ENCODE peak calls at places on chromosome 19, in seven cellular contexts. One of them, this sample, is unnamed.

GRCh38 chr19:2888739-2889224 is 11.9 kb upstream of the ZNF57 start:
- DNase-seq in hypothalamus: no peak
- DNase-seq in HT1080: no peak
- DNase-seq in AG04450: no peak
- DNase-seq in ACHN: no peak
- DNase-seq in spleen: peak
- DNase-seq in NCI-H524 treated with DMSO at 0.1 percent for 48 hours: no peak
- DNase-seq in this sample: no peak

GRCh38 chr19:3509566-3509989 is 3.5 kb downstream of the FZR1 start:
- DNase-seq in hypothalamus: no peak
- DNase-seq in HT1080: peak
- DNase-seq in AG04450: no peak
- DNase-seq in ACHN: no peak
- DNase-seq in spleen: no peak
- DNase-seq in NCI-H524 treated with DMSO at 0.1 percent for 48 hours: no peak
- DNase-seq in this sample: no peak

GRCh38 chr19:50417850-50418185 is 920 bp upstream of the SPIB start:
- DNase-seq in hypothalamus: no peak
- DNase-seq in HT1080: no peak
- DNase-seq in AG04450: no peak
- DNase-seq in ACHN: no peak
- DNase-seq in spleen: no peak
- DNase-seq in NCI-H524 treated with DMSO at 0.1 percent for 48 hours: no peak
- DNase-seq in this sample: no peak

GRCh38 chr19:907183-907853 is 5.7 kb downstream of the R3HDM4 start:
- DNase-seq in hypothalamus: no peak
- DNase-seq in HT1080: no peak
- DNase-seq in AG04450: no peak
- DNase-seq in ACHN: no peak
- DNase-seq in spleen: peak
- DNase-seq in NCI-H524 treated with DMSO at 0.1 percent for 48 hours: no peak
- DNase-seq in this sample: no peak

GRCh38 chr19:1624458-1624857 is 19.2 kb upstream of the UQCR11 start:
- DNase-seq in hypothalamus: no peak
- DNase-seq in HT1080: no peak
- DNase-seq in AG04450: no peak
- DNase-seq in ACHN: peak
- DNase-seq in spleen: peak
- DNase-seq in NCI-H524 treated with DMSO at 0.1 percent for 48 hours: no peak
- DNase-seq in this sample: no peak

GRCh38 chr19:57964761-57965160 is 9.6 kb downstream of the C19orf18 start:
- DNase-seq in hypothalamus: no peak
- DNase-seq in HT1080: no peak
- DNase-seq in AG04450: no peak
- DNase-seq in ACHN: no peak
- DNase-seq in spleen: no peak
- DNase-seq in NCI-H524 treated with DMSO at 0.1 percent for 48 hours: no peak
- DNase-seq in this sample: no peak

GRCh38 chr19:1406496-1406817 is 929 bp upstream of the DAZAP1 start:
- DNase-seq in hypothalamus: no peak
- DNase-seq in HT1080: no peak
- DNase-seq in AG04450: no peak
- DNase-seq in ACHN: no peak
- DNase-seq in spleen: no peak
- DNase-seq in NCI-H524 treated with DMSO at 0.1 percent for 48 hours: no peak
- DNase-seq in this sample: no peak

GRCh38 chr19:5360003-5360820 is 19.6 kb upstream of the PTPRS start:
- DNase-seq in hypothalamus: no peak
- DNase-seq in HT1080: no peak
- DNase-seq in AG04450: no peak
- DNase-seq in ACHN: peak
- DNase-seq in spleen: no peak
- DNase-seq in NCI-H524 treated with DMSO at 0.1 percent for 48 hours: no peak
- DNase-seq in this sample: no peak

GRCh38 chr19:4380254-4380727 is 20.1 kb downstream of the SH3GL1 start:
- DNase-seq in hypothalamus: no peak
- DNase-seq in HT1080: no peak
- DNase-seq in AG04450: no peak
- DNase-seq in ACHN: no peak
- DNase-seq in spleen: peak
- DNase-seq in NCI-H524 treated with DMSO at 0.1 percent for 48 hours: no peak
- DNase-seq in this sample: no peak

GRCh38 chr19:2049741-2050348 is 1.2 kb downstream of the MKNK2 start:
- DNase-seq in hypothalamus: peak
- DNase-seq in HT1080: peak
- DNase-seq in AG04450: no peak
- DNase-seq in ACHN: peak
- DNase-seq in spleen: peak
- DNase-seq in NCI-H524 treated with DMSO at 0.1 percent for 48 hours: no peak
- DNase-seq in this sample: no peak

GRCh38 chr19:50419580-50420035 is 870 bp downstream of the SPIB start:
- DNase-seq in hypothalamus: no peak
- DNase-seq in HT1080: no peak
- DNase-seq in AG04450: no peak
- DNase-seq in ACHN: no peak
- DNase-seq in spleen: no peak
- DNase-seq in NCI-H524 treated with DMSO at 0.1 percent for 48 hours: no peak
- DNase-seq in this sample: no peak

This sample was measured in HS-5.